ENCODE peak calls at places on chromosome 6, in eight cellular contexts. Q is ELR; D is H7; J is GM20000; N is astrocyte of the spinal cord; S is aorta; L is stimulated activated CD4-positive, alpha-beta T cell treated with anti-CD3 and anti-CD28 coated beads, Interleukin-12 subunit alpha, Interleukin-12 subunit beta, amount 100 ng/mL, for 4 hours; M is fibroblast of lung. T is an unnamed sample.

GRCh38 chr6:129351807-129352206 is 358.2 kb downstream of the ARHGAP18 start:
- DNase-seq in Q (no peak), J (no peak), N (no peak), M (no peak), D (no peak), S (no peak), L (no peak), T (no peak)

GRCh38 chr6:6521961-6522360 is 66.6 kb upstream of the LY86 start:
- DNase-seq in D (no peak), Q (no peak), M (no peak), L (no peak), J (no peak), S (no peak), N (no peak), T (no peak)

GRCh38 chr6:75437451-75438185 is 56.0 kb downstream of the FILIP1 start:
- DNase-seq in J (no peak), L (no peak), S (no peak), D (no peak), N (peak), Q (peak), M (peak), T (no peak)

GRCh38 chr6:168139121-168139520 is 60.1 kb upstream of the FRMD1 start:
- DNase-seq in M (no peak), D (peak), L (no peak), N (no peak), S (no peak), J (no peak), Q (no peak), T (no peak)

GRCh38 chr6:11527274-11527870 is 10.2 kb upstream of the TMEM170B start:
- DNase-seq in S (no peak), J (no peak), N (no peak), Q (peak), M (no peak), D (no peak), L (no peak), T (no peak)

GRCh38 chr6:2450546-2450945 is 205.1 kb upstream of the GMDS start:
- DNase-seq in M (no peak), D (no peak), N (no peak), J (no peak), L (no peak), Q (peak), S (no peak), T (no peak)

GRCh38 chr6:52992980-52993379 is 2.1 kb downstream of the GSTA4 start:
- DNase-seq in L (no peak), M (peak), D (no peak), S (no peak), N (peak), J (no peak), Q (peak), T (no peak)

GRCh38 chr6:27553123-27553904 is 80.4 kb upstream of the ZNF184 start:
- DNase-seq in D (peak), L (no peak), M (peak), S (no peak), N (peak), Q (peak), J (peak), T (peak)

GRCh38 chr6:104572901-104573300 is 286.8 kb downstream of the HACE1 start:
- DNase-seq in S (no peak), M (no peak), D (no peak), N (no peak), L (no peak), Q (no peak), J (no peak), T (no peak)

GRCh38 chr6:1640476-1640875 is 30.8 kb downstream of the FOXC1 start:
- DNase-seq in D (no peak), M (no peak), S (no peak), N (no peak), Q (no peak), L (no peak), J (no peak), T (no peak)

GRCh38 chr6:161273356-161273751 is 507 bp downstream of the AGPAT4 start:
- DNase-seq in N (peak), L (no peak), S (peak), Q (no peak), D (no peak), J (peak), M (peak), T (no peak)

GRCh38 chr6:109007521-109007920 is 87.1 kb downstream of the SESN1 start:
- DNase-seq in N (no peak), Q (no peak), D (no peak), L (no peak), S (no peak), M (no peak), J (no peak), T (no peak)

GRCh38 chr6:69456086-69456485 is 340.7 kb downstream of the LMBRD1 start:
- DNase-seq in N (no peak), M (no peak), S (no peak), J (no peak), L (no peak), Q (no peak), D (no peak), T (no peak)

GRCh38 chr6:108113557-108114519 is 39.3 kb upstream of the OSTM1 start:
- DNase-seq in L (no peak), J (peak), Q (peak), D (peak), N (peak), S (no peak), M (peak), T (no peak)

GRCh38 chr6:30915591-30915946 is 1.5 kb downstream of the VARS2 start:
- DNase-seq in D (peak), J (peak), N (peak), S (no peak), L (no peak), Q (peak), M (peak), T (peak)

GRCh38 chr6:39882567-39882953 is 51.7 kb downstream of the MOCS1 start:
- DNase-seq in N (peak), J (no peak), S (peak), M (peak), Q (peak), D (no peak), L (no peak), T (no peak)

GRCh38 chr6:144659202-144659731 is 374.1 kb downstream of the UTRN start:
- DNase-seq in N (peak), M (peak), J (peak), L (no peak), S (no peak), Q (no peak), D (peak), T (no peak)

GRCh38 chr6:12504325-12504966 is 212.1 kb upstream of the PHACTR1 start:
- DNase-seq in L (no peak), S (no peak), Q (peak), N (no peak), D (peak), M (no peak), J (peak), T (peak)

GRCh38 chr6:162973141-162973872 is 245.5 kb downstream of the PACRG start:
- DNase-seq in M (no peak), N (peak), J (no peak), S (no peak), L (no peak), Q (no peak), D (no peak), T (no peak)

GRCh38 chr6:169839029-169839481 is 87.6 kb downstream of the ERMARD start:
- DNase-seq in J (no peak), M (no peak), L (no peak), S (peak), D (peak), Q (no peak), N (no peak), T (no peak)

GRCh38 chr6:126091507-126091906 is 105.2 kb downstream of the TRMT11 start:
- DNase-seq in S (no peak), L (no peak), J (no peak), N (peak), Q (no peak), M (peak), D (peak), T (peak)

GRCh38 chr6:168155193-168155592 is 76.2 kb upstream of the FRMD1 start:
- DNase-seq in S (no peak), L (no peak), Q (peak), N (peak), J (no peak), D (no peak), M (peak), T (no peak)

GRCh38 chr6:127550403-127550802 is 26.6 kb upstream of the C6orf58 start:
- DNase-seq in D (no peak), M (peak), Q (peak), S (no peak), N (peak), J (no peak), L (no peak), T (no peak)

GRCh38 chr6:109743739-109744138 is 52.6 kb downstream of the FIG4 start:
- DNase-seq in M (peak), S (no peak), D (no peak), J (no peak), Q (peak), L (no peak), N (peak), T (no peak)

GRCh38 chr6:125123468-125124249 is 29.9 kb upstream of the TPD52L1 start:
- DNase-seq in J (no peak), D (no peak), Q (no peak), M (no peak), N (no peak), S (no peak), L (no peak), T (no peak)

GRCh38 chr6:167118839-167119238 is 4.1 kb upstream of the CCR6 start:
- DNase-seq in M (no peak), S (no peak), Q (no peak), L (no peak), J (no peak), D (no peak), N (no peak), T (no peak)

GRCh38 chr6:76852776-76853175 is 610.5 kb downstream of the HTR1B start:
- DNase-seq in S (no peak), L (no peak), Q (peak), M (peak), N (peak), J (no peak), D (no peak), T (no peak)

GRCh38 chr6:55980627-55981211 is 105.3 kb upstream of the BMP5 start:
- DNase-seq in M (peak), L (no peak), D (peak), J (peak), Q (peak), S (no peak), N (peak), T (peak)

GRCh38 chr6:110612298-110612697 is 135.9 kb upstream of the SLC22A16 start:
- DNase-seq in M (no peak), D (no peak), S (no peak), N (no peak), Q (no peak), J (no peak), L (no peak), T (no peak)

GRCh38 chr6:139540276-139540675 is 165.8 kb upstream of the CITED2 start:
- DNase-seq in J (peak), L (no peak), S (no peak), N (peak), M (peak), D (no peak), Q (peak), T (no peak)

GRCh38 chr6:77930382-77930781 is 277.5 kb downstream of the MEI4 start:
- DNase-seq in S (no peak), N (no peak), J (no peak), Q (no peak), D (no peak), L (no peak), M (no peak), T (no peak)

GRCh38 chr6:147279423-147279822 is 75.2 kb downstream of the STXBP5 start:
- DNase-seq in Q (no peak), J (no peak), D (no peak), M (peak), N (peak), L (no peak), S (no peak), T (no peak)

GRCh38 chr6:143684484-143684883 is 6.7 kb downstream of the PHACTR2 start:
- DNase-seq in J (no peak), Q (no peak), D (no peak), L (no peak), S (no peak), N (no peak), M (no peak), T (no peak)

GRCh38 chr6:168709034-168709433 is 268.1 kb downstream of the SMOC2 start:
- DNase-seq in Q (no peak), N (no peak), L (no peak), D (no peak), J (no peak), M (no peak), S (no peak), T (no peak)

GRCh38 chr6:35970181-35970580 is 49.3 kb upstream of the SRPK1 start:
- DNase-seq in J (no peak), L (no peak), Q (peak), N (peak), M (peak), D (no peak), S (no peak), T (no peak)

T was measured in NT2/D1.